ENCODE peak calls at places on chromosomes 11 and 22, in eight cellular contexts. L is pancreas; R is GM23248; S is CD8-positive, alpha-beta memory T cell; G is mucosa of descending colon; M is CD4-positive, CD25-positive, alpha-beta regulatory T cell; K is esophagus squamous epithelium; Y is fibroblast of lung. B is an unnamed sample. For H3K4me1, the result is how much of the 10 kb centered on the place peaks cover.

GRCh38 chr22:34068011-34068410 is 147.7 kb upstream of the LARGE1 start:
- DNase-seq in L (no peak), R (no peak), S (no peak), G (no peak), M (no peak), K (no peak), Y (no peak), B (no peak)

GRCh38 chr22:46010951-46011626 is 34.1 kb upstream of the WNT7B start:
- DNase-seq in L (no peak), R (no peak), S (no peak), G (peak), M (no peak), K (no peak), Y (no peak), B (no peak)

GRCh38 chr11:14075118-14075601 is 112.6 kb downstream of the SPON1 start:
- DNase-seq in L (no peak), R (peak), S (peak), G (no peak), M (peak), K (no peak), Y (peak), B (no peak)

GRCh38 chr22:28711820-28712777 is 29.5 kb downstream of the CHEK2 start:
- DNase-seq in L (no peak), R (peak), S (no peak), G (no peak), M (no peak), K (no peak), Y (peak), B (no peak)

GRCh38 chr22:46560696-46561295 is 23.4 kb upstream of the CELSR1 start:
- DNase-seq in L (no peak), R (no peak), S (no peak), G (no peak), M (no peak), K (no peak), Y (no peak), B (no peak)

GRCh38 chr22:47174096-47174495 is 411.6 kb downstream of the TBC1D22A start:
- DNase-seq in L (peak), R (no peak), S (no peak), G (no peak), M (no peak), K (no peak), Y (no peak), B (no peak)

GRCh38 chr11:23205156-23205871 is 345.0 kb upstream of the CCDC179 start:
- DNase-seq in L (no peak), R (peak), S (no peak), G (no peak), M (no peak), K (no peak), Y (peak), B (no peak)

GRCh38 chr11:60265373-60266214 is 14.9 kb upstream of the MS4A4A start:
- DNase-seq in L (peak), R (peak), S (no peak), G (no peak), M (peak), K (no peak), Y (peak), B (no peak)

GRCh38 chr22:50701428-50702154 is 29.0 kb downstream of the SHANK3 start:
- DNase-seq in L (no peak), R (no peak), S (no peak), G (no peak), M (no peak), K (no peak), Y (no peak), B (no peak)

GRCh38 chr11:128582496-128583366 is 4.6 kb downstream of the ETS1 start:
- DNase-seq in L (peak), R (peak), S (no peak), G (no peak), M (no peak), K (no peak), Y (peak), B (no peak)

GRCh38 chr11:78768947-78769346 is 194.3 kb upstream of the NARS2 start:
- DNase-seq in L (no peak), R (no peak), S (no peak), G (no peak), M (no peak), K (no peak), Y (peak), B (no peak)

GRCh38 chr11:76885390-76886097 is 24.8 kb downstream of the ACER3 start:
- DNase-seq in L (no peak), R (peak), S (no peak), G (no peak), M (no peak), K (no peak), Y (peak), B (no peak)

GRCh38 chr11:126007263-126007662 is 55.4 kb downstream of the CDON start:
- DNase-seq in L (no peak), R (peak), S (no peak), G (no peak), M (no peak), K (no peak), Y (peak), B (no peak)

GRCh38 chr11:66933508-66933907 is 24.7 kb downstream of the PC start:
- DNase-seq in L (no peak), R (peak), S (no peak), G (no peak), M (no peak), K (no peak), Y (peak), B (no peak)

GRCh38 chr11:844693-845644 is 2.3 kb downstream of the TSPAN4 start:
- DNase-seq in L (peak), R (peak), S (no peak), G (peak), M (no peak), K (no peak), Y (peak), B (no peak)

GRCh38 chr11:66287256-66288137 is 1.4 kb downstream of the YIF1A start:
- DNase-seq in L (no peak), R (peak), S (no peak), G (peak), M (no peak), K (no peak), Y (no peak), B (no peak)

DNA sequence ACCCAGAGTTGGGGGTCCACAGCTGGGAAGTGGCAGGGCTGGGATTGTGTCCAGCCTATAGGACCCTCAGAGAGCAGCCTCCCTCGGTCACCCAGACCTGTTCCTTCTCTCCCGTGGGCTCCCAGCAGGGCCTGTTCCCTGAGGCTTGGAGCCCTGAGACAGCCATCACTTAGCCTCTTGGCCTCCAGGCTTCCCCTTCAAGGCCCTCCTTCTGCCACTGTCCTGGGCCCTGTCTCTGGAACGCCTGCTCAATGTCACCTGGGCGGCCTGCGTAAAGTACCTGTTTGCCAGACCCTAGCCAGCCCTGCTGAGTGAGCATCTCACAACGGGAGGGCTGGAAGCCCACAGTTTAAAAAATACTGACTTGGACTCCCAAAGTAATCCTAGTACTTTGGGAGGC is 6.5 kb downstream of the MGAT3 start:
- DNase-seq in L (no peak), R (no peak), S (no peak), G (no peak), M (no peak), K (no peak), Y (no peak), B (no peak)
- H3K4me1 ChIP-seq in L (under half), R (under half), S (under half), G (under half), M (under half), K (under half), Y (under half), B (under half)

GRCh38 chr11:57087966-57088365 is 93.8 kb upstream of the LRRC55 start:
- DNase-seq in L (no peak), R (no peak), S (no peak), G (no peak), M (no peak), K (no peak), Y (no peak), B (no peak)
- H3K4me1 ChIP-seq in L (under half), R (under half), S (under half), G (under half), M (under half), K (under half), Y (under half), B (under half)

GRCh38 chr11:37506516-37506915 is 908.5 kb upstream of the RAG2 start:
- DNase-seq in L (no peak), R (no peak), S (no peak), G (no peak), M (no peak), K (no peak), Y (peak), B (no peak)
- H3K4me1 ChIP-seq in L (under half), R (under half), S (under half), G (under half), M (under half), K (under half), Y (under half), B (half or more)

GRCh38 chr11:121572581-121573059 is 119.9 kb upstream of the SORL1-AS1 start:
- DNase-seq in L (no peak), R (no peak), S (no peak), G (no peak), M (no peak), K (no peak), Y (peak), B (no peak)
- H3K4me1 ChIP-seq in L (under half), R (under half), S (under half), G (under half), M (under half), K (under half), Y (under half), B (under half)

DNA sequence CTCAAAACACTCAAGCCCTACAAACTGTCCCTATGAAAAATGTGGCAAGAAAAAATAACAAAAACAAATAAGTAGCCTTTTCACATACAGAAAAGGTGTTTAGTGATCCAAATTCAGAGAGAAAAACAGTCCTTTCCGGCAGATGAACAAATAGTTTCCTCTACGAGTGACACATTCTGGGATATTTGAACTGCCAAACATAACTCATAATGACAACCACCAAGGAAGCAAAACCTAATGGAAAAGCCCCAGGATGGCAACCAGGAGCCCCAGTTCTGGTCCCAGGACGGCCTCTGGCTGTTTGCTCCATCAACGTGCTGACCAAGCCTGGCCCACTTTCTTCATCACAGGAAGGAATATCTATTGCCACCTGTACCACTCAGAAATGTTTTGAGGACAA is 6.0 kb downstream of the PACSIN2 start:
- DNase-seq in L (no peak), R (peak), S (no peak), G (peak), M (no peak), K (no peak), Y (no peak), B (no peak)
- H3K4me1 ChIP-seq in L (half or more), R (half or more), S (under half), G (half or more), M (under half), K (under half), Y (under half), B (half or more)

DNA sequence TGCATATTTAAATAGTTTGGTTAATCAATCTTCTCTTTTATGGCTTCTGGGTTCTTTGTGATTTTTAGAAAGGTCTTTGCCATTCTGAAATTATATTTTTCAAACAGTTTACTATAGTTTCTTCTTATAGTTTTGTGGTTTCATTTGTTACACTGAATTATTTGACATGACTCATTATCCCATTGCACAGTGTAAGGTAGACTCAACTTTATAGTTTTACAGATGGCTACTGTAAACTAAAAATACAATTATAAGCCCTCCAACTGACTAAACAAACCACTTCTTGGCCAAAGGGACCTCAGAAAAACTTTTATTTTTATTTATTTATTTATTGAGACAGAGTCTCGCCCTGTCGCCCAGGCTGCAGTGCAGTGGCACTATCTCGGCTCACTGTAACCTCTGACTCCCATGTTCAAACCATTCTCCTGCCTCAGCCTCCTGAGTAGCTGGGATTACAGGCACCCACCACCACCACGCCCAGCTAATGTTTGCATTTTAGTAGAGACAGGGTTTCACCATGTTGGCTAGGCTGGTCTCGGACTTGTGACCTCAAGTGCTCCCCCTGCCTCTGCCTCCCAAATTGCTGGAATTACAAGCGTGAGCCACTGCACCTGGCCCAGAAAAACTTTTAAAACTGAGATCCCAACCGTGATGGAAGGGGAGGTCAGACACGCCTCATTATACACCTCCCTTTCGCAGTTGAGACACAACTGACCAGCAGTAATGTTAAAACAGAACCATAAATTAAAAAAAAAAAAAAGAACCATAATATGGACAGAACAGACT is 14.1 kb upstream of the RAC2 start:
- DNase-seq in L (no peak), R (no peak), S (no peak), G (no peak), M (no peak), K (no peak), Y (no peak), B (no peak)
- H3K4me1 ChIP-seq in L (under half), R (under half), S (under half), G (under half), M (under half), K (under half), Y (under half), B (under half)

GRCh38 chr11:124988063-124988462 is 34.1 kb downstream of the CCDC15 start:
- DNase-seq in L (no peak), R (no peak), S (no peak), G (no peak), M (no peak), K (no peak), Y (no peak), B (no peak)
- H3K4me1 ChIP-seq in L (under half), R (under half), S (under half), G (under half), M (under half), K (under half), Y (under half), B (under half)

B was measured in Caco-2.